ENCODE peak calls at places on chromosomes 5 and 9, in five cellular contexts. I, X, G, L and P are unnamed samples.

GRCh38 chr9:136568288-136569081 is 22.6 kb upstream of the NOTCH1 start:
- DNase-seq in I (no peak), X (no peak), G (no peak), L (no peak), P (no peak)

GRCh38 chr9:12922209-12922914 is 147.5 kb downstream of the LURAP1L start:
- DNase-seq in I (peak; percentile 20), X (no peak), G (no peak), L (no peak), P (no peak)

GRCh38 chr9:37918665-37919165 is 14.8 kb upstream of the SLC25A51 start:
- DNase-seq in I (no peak), X (no peak), G (no peak), L (no peak), P (no peak)

GRCh38 chr5:158142182-158142581 is 283.2 kb upstream of the CLINT1 start:
- DNase-seq in I (no peak), X (no peak), G (no peak), L (no peak), P (no peak)

GRCh38 chr5:140806834-140807775 is at the start of gene PCDHA4:
- DNase-seq in I (peak; percentile 2), X (no peak), G (no peak), L (no peak), P (no peak)

GRCh38 chr9:37880916-37881479 is 22.9 kb downstream of the SLC25A51 start:
- DNase-seq in I (peak; percentile 55), X (no peak), G (no peak), L (no peak), P (no peak)

GRCh38 chr9:87675466-87675865 is 50.5 kb upstream of the CTSL start:
- DNase-seq in I (no peak), X (no peak), G (no peak), L (no peak), P (no peak)

GRCh38 chr5:134435525-134435924 is 23.8 kb upstream of the CDKN2AIPNL start:
- DNase-seq in I (peak; percentile 71), X (no peak), G (no peak), L (no peak), P (peak; percentile 36)

GRCh38 chr9:13896047-13896446 is 417.9 kb downstream of the NFIB start:
- DNase-seq in I (no peak), X (no peak), G (no peak), L (no peak), P (no peak)

GRCh38 chr5:72908666-72909065 is 47.2 kb upstream of the FCHO2 start:
- DNase-seq in I (no peak), X (no peak), G (no peak), L (no peak), P (no peak)

GRCh38 chr9:23611874-23612273 is 214.2 kb downstream of the ELAVL2 start:
- DNase-seq in I (no peak), X (no peak), G (no peak), L (no peak), P (no peak)

GRCh38 chr5:147763791-147764525 is 18.6 kb downstream of the JAKMIP2 start:
- DNase-seq in I (peak; percentile 85), X (no peak), G (no peak), L (no peak), P (no peak)

GRCh38 chr5:106267256-106267655 is 1403.5 kb downstream of the EFNA5 start:
- DNase-seq in I (no peak), X (no peak), G (no peak), L (no peak), P (no peak)